ENCODE peak calls at places on chromosomes 11 and 22, in six cellular contexts. K is osteocyte, Z is psoas muscle, C is GM12865, I is Calu3, B is astrocyte of the spinal cord. T is an unnamed sample.

GRCh38 chr11:114606003-114606801 is 10.6 kb upstream of the NXPE4 start:
- DNase-seq in K (peak; percentile 13), Z (no peak), C (peak; percentile 77), I (no peak), B (no peak), T (no peak)

GRCh38 chr11:45663486-45664375 is 1.7 kb downstream of the CHST1 start:
- DNase-seq in K (no peak), Z (no peak), C (no peak), I (no peak), B (peak; percentile 18), T (no peak)

GRCh38 chr11:117953029-117953671 is 23.9 kb upstream of the TMPRSS13 start:
- DNase-seq in K (peak; percentile 27), Z (no peak), C (no peak), I (no peak), B (no peak), T (no peak)

GRCh38 chr11:13902456-13902855 is 60.1 kb upstream of the SPON1 start:
- DNase-seq in K (no peak), Z (no peak), C (no peak), I (no peak), B (no peak), T (no peak)

GRCh38 chr22:39176673-39177455 is 24.4 kb upstream of the CBX7 start:
- DNase-seq in K (peak; percentile 79), Z (no peak), C (no peak), I (no peak), B (no peak), T (no peak)

GRCh38 chr22:40720538-40721256 is 41.4 kb downstream of the MCHR1 start:
- DNase-seq in K (no peak), Z (no peak), C (no peak), I (no peak), B (peak; percentile 18), T (no peak)

GRCh38 chr22:25448435-25449051 is 115.9 kb upstream of the GRK3 start:
- DNase-seq in K (peak; percentile 63), Z (no peak), C (peak; percentile 28), I (peak; percentile 12), B (peak; percentile 19), T (peak; percentile 36)

GRCh38 chr22:38468761-38469305 is 937 bp downstream of the KDELR3 start:
- DNase-seq in K (no peak), Z (no peak), C (no peak), I (no peak), B (no peak), T (no peak)

GRCh38 chr11:9740202-9740881 is 76.5 kb downstream of the SWAP70 start:
- DNase-seq in K (no peak), Z (no peak), C (peak; percentile 60), I (no peak), B (no peak), T (no peak)

GRCh38 chr11:17197431-17197898 is 10.3 kb downstream of the PIK3C2A start:
- DNase-seq in K (no peak), Z (no peak), C (no peak), I (no peak), B (peak; percentile 17), T (no peak)
- TF ChIP-seq CTCF in K (no peak), Z (no peak), C (no peak), I (no peak), B (no peak), T (no peak)

GRCh38 chr11:119779195-119780071 is 50.4 kb upstream of the NECTIN1 start:
- DNase-seq in K (no peak), Z (no peak), C (no peak), I (no peak), B (no peak), T (no peak)

GRCh38 chr11:119780264-119780953 is 51.4 kb upstream of the NECTIN1 start:
- DNase-seq in K (no peak), Z (no peak), C (no peak), I (no peak), B (no peak), T (no peak)

GRCh38 chr11:119783466-119784400 is 54.7 kb upstream of the NECTIN1 start:
- DNase-seq in K (no peak), Z (no peak), C (peak; percentile 31), I (no peak), B (peak; percentile 10), T (no peak)

GRCh38 chr11:119782673-119783072 is 53.7 kb upstream of the NECTIN1 start:
- DNase-seq in K (no peak), Z (no peak), C (peak; percentile 51), I (no peak), B (peak; percentile 20), T (peak; percentile 67)

DNA sequence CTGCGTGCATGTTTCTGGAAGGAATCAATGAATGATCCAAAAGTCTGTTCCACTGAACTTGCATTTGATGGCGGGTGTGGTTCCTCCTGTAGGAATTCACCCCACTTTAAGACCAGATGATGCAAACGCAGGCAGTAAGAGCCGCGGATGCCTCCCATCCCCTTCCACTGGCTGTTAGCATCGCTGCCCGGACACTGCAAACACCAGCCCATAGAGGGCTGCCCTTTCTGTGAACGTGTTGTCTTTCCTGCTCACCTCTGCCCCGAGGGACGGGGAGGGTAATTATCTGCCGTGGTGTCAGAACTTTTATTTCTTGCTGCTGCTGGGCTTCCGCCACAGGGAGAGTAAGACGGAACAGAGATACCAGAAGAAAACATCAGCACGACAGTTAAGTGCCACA is 53.0 kb upstream of the NECTIN1 start:
- DNase-seq in K (no peak), Z (no peak), C (no peak), I (no peak), B (no peak), T (no peak)
- TF ChIP-seq CTCF in K (no peak), Z (no peak), C (no peak), I (no peak), B (no peak), T (no peak)

DNA sequence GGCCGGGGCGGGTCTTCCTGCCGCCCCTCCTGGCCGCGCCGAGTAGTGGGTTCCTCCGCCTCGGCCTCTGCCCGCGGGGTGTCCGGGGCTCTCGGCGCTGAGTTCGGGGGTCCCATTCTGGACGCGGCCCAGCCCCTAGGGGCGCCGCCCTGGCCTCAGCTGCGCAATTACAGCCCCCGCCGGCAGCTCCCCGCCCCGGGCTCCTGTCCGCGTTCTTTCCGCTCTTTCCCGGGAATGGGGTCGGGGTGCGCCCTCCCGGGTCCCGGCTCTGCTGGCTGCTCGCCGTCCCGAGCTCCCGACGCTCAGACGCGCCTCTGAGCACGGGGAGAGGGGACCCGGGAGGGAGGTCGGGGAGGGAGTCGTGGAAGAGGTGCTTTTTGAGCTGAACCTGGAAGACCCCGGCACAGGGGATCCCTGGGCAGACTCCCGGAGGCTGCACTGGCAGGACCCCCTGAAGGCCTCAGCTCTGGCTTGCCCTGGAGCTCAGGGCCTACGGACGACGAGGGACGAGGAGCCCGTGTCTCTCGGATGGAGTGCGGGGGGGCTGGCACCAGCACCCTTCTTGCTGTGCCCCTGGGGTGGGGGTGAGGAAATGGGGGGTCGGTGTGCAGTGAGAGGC is 543 bp downstream of the TSPAN4 start:
- DNase-seq in K (no peak), Z (no peak), C (no peak), I (no peak), B (no peak), T (no peak)
- TF ChIP-seq CTCF in K (peak; percentile 16), Z (no peak), C (no peak), I (no peak), B (no peak), T (no peak)

DNA sequence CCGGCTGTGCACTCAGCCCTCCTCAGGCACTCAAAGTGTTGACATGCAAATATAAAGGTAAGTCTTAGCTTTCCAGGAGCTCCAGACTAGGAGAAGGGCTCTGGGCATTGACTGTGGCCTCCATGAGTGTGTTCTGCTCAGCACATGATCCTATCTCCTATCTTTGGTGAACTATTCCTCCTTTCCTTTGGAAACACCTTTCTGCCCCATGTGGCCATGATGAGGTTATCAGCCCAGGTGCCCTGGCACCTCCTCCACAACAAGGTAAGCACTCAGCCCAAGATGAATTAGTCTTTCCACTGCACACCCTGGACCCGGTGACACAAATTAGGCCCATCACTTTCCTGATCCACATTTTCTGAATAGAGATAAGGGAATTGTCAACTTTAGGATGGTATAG is 37.9 kb upstream of the LMO1 start:
- DNase-seq in K (no peak), Z (no peak), C (no peak), I (no peak), B (no peak), T (no peak)
- TF ChIP-seq CTCF in K (no peak), Z (no peak), C (no peak), I (no peak), B (no peak), T (no peak)

GRCh38 chr11:64933213-64933934 is 2.3 kb downstream of the GPHA2 start:
- DNase-seq in K (no peak), Z (no peak), C (no peak), I (no peak), B (no peak), T (no peak)

GRCh38 chr11:64934765-64935633 is 694 bp downstream of the GPHA2 start:
- DNase-seq in K (no peak), Z (no peak), C (no peak), I (no peak), B (no peak), T (no peak)

GRCh38 chr11:64933935-64934693 is 1.6 kb downstream of the GPHA2 start:
- DNase-seq in K (no peak), Z (no peak), C (no peak), I (no peak), B (no peak), T (no peak)

GRCh38 chr11:64936539-64936938 is 846 bp upstream of the GPHA2 start:
- DNase-seq in K (no peak), Z (no peak), C (no peak), I (no peak), B (no peak), T (no peak)

DNA sequence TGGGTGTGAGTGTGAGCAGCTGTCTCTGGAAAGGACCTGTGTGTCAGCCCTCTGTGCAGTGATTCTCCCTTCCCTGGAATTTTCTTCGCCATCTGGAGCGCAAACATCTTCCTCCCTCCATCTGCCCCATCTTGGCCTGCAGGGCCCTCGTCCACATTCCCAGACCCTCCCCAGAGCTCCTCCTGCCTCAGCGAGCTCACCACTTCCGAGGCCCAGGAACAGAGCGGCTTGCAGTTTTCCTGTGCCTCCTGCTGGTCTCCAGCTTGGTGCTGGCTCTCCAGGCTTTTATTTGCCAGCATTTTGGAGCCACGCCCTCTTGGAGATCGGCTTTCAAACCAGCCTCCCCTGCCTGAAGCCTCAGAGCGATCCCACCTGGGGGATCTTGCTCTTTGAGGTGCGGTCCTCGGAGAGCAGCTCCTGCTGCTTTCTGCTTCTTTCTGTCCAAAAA is at the start of gene GPHA2:
- DNase-seq in K (no peak), Z (no peak), C (no peak), I (no peak), B (peak; percentile 18), T (no peak)
- TF ChIP-seq CTCF in K (no peak), Z (no peak), C (no peak), I (no peak), B (peak; percentile 17), T (no peak)

GRCh38 chr11:101880208-101880607 is 34.6 kb upstream of the CEP126 start:
- DNase-seq in K (no peak), Z (no peak), C (peak; percentile 54), I (peak; percentile 28), B (peak; percentile 73), T (peak; percentile 7)
- TF ChIP-seq CTCF in K (peak; percentile 53), Z (no peak), C (peak; percentile 40), I (peak; percentile 23), B (peak; percentile 59), T (peak; percentile 39)

T was measured in GM10248.